ENCODE peak calls at places on chromosomes 12 and 14, in six cellular contexts. One of them, this sample, is unnamed.

GRCh38 chr14:91336093-91336450 is 81.5 kb downstream of the CCDC88C start:
- DNase-seq in HepG2: no peak
- DNase-seq in GM12891: no peak
- DNase-seq in GM12878: no peak
- DNase-seq in K562: no peak
- DNase-seq in H1: no peak
- DNase-seq in this sample: no peak

GRCh38 chr12:98253207-98253606 is 262.2 kb upstream of the TMPO start:
- DNase-seq in H1: no peak
- DNase-seq in K562: no peak
- DNase-seq in GM12891: no peak
- DNase-seq in HepG2: no peak
- DNase-seq in GM12878: no peak
- DNase-seq in this sample: no peak

GRCh38 chr14:68501621-68502052 is 291.2 kb downstream of the ZFP36L1 start:
- DNase-seq in K562: no peak
- DNase-seq in GM12878: no peak
- DNase-seq in GM12891: no peak
- DNase-seq in H1: no peak
- DNase-seq in HepG2: no peak
- DNase-seq in this sample: no peak

GRCh38 chr12:113867258-113867657 is 98.9 kb downstream of the RBM19 start:
- DNase-seq in K562: peak; percentile 32
- DNase-seq in HepG2: peak; percentile 13
- DNase-seq in GM12891: no peak
- DNase-seq in GM12878: no peak
- DNase-seq in H1: peak; percentile 64
- DNase-seq in this sample: no peak

GRCh38 chr12:89983622-89984021 is 275.0 kb upstream of the ATP2B1 start:
- DNase-seq in GM12878: no peak
- DNase-seq in GM12891: no peak
- DNase-seq in HepG2: no peak
- DNase-seq in K562: no peak
- DNase-seq in H1: no peak
- DNase-seq in this sample: no peak

GRCh38 chr14:71348394-71348793 is 441.1 kb downstream of the PCNX1 start:
- DNase-seq in K562: no peak
- DNase-seq in GM12878: no peak
- DNase-seq in GM12891: no peak
- DNase-seq in HepG2: no peak
- DNase-seq in H1: no peak
- DNase-seq in this sample: no peak

GRCh38 chr12:94832780-94833760 is 170.4 kb downstream of the NDUFA12 start:
- DNase-seq in GM12891: no peak
- DNase-seq in K562: no peak
- DNase-seq in H1: peak; percentile 58
- DNase-seq in HepG2: no peak
- DNase-seq in GM12878: no peak
- DNase-seq in this sample: no peak

GRCh38 chr14:20683125-20683895 is 1.1 kb upstream of the RNASE4 start:
- DNase-seq in GM12878: peak; percentile 96
- DNase-seq in H1: peak; percentile 88
- DNase-seq in HepG2: peak; percentile 92
- DNase-seq in K562: peak; percentile 90
- DNase-seq in GM12891: peak; percentile 35
- DNase-seq in this sample: no peak

GRCh38 chr14:66025779-66026178 is 460.4 kb upstream of the CCDC196 start:
- DNase-seq in HepG2: no peak
- DNase-seq in H1: no peak
- DNase-seq in K562: no peak
- DNase-seq in GM12878: no peak
- DNase-seq in GM12891: no peak
- DNase-seq in this sample: no peak
- TF ChIP-seq POLR2A in HepG2: no peak
- TF ChIP-seq POLR2A in H1: no peak
- TF ChIP-seq POLR2A in K562: no peak
- TF ChIP-seq POLR2A in GM12878: no peak
- TF ChIP-seq POLR2A in GM12891: no peak
- TF ChIP-seq POLR2A in this sample: no peak

GRCh38 chr12:123200414-123200813 is 32.5 kb downstream of the MPHOSPH9 start:
- DNase-seq in HepG2: no peak
- DNase-seq in GM12891: no peak
- DNase-seq in K562: no peak
- DNase-seq in H1: no peak
- DNase-seq in GM12878: no peak
- DNase-seq in this sample: no peak
- TF ChIP-seq TAF1 in HepG2: no peak
- TF ChIP-seq TAF1 in GM12891: no peak
- TF ChIP-seq TAF1 in K562: no peak
- TF ChIP-seq TAF1 in H1: no peak
- TF ChIP-seq TAF1 in GM12878: no peak
- TF ChIP-seq TAF1 in this sample: no peak

DNA sequence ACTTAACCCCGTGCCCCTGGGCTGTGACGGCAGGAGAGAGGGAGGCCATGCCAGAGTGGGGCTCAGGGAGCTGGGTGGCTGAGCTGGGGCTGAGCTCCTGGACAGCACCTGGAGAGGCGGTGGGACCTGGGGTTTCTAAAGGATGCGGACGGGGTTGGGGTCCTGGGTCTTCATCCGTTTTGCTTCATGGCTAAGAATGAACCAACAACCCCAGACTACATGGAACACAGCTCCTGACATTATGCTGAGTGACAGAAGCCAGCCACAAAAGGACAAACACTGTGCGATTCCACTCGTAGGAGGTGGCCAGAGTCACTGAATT is 60.6 kb downstream of the NCOR2 start:
- DNase-seq in H1: no peak
- DNase-seq in GM12891: no peak
- DNase-seq in K562: no peak
- DNase-seq in GM12878: no peak
- DNase-seq in HepG2: no peak
- DNase-seq in this sample: no peak
- TF ChIP-seq POLR2A in H1: no peak
- TF ChIP-seq POLR2A in GM12891: no peak
- TF ChIP-seq POLR2A in K562: no peak
- TF ChIP-seq POLR2A in GM12878: no peak
- TF ChIP-seq POLR2A in HepG2: no peak
- TF ChIP-seq POLR2A in this sample: no peak

GRCh38 chr12:115343601-115344000 is 659.6 kb upstream of the TBX3 start:
- DNase-seq in H1: no peak
- DNase-seq in GM12878: no peak
- DNase-seq in GM12891: no peak
- DNase-seq in K562: no peak
- DNase-seq in HepG2: no peak
- DNase-seq in this sample: no peak
- TF ChIP-seq TAF1 in H1: no peak
- TF ChIP-seq TAF1 in GM12878: no peak
- TF ChIP-seq TAF1 in GM12891: no peak
- TF ChIP-seq TAF1 in K562: no peak
- TF ChIP-seq TAF1 in HepG2: no peak
- TF ChIP-seq TAF1 in this sample: no peak

This sample was measured in GM12892.